ENCODE peak calls at places on chromosomes 5 and 9, in nine cellular contexts. U is naive thymus-derived CD8-positive, alpha-beta T cell; P is KBM-7; B is NCI-H1930; I is testis; R is NCI-H460; D is pancreas; N is astrocyte; M is activated CD8-positive, alpha-beta T cell treated with anti-CD3 and anti-CD28 coated beads, Interleukin-2, amount 10 ng/mL, durations not matched to agents 7 days and 5 days. Y is an unnamed sample.

GRCh38 chr5:178522361-178522760 is 67.8 kb downstream of the COL23A1 start:
- DNase-seq in U (no peak), P (no peak), B (no peak), I (no peak), R (no peak), D (no peak), N (no peak), M (no peak), Y (no peak)

GRCh38 chr9:27377147-27377807 is 80.3 kb upstream of the EQTN start:
- DNase-seq in U (no peak), P (no peak), B (no peak), I (no peak), R (no peak), D (no peak), N (no peak), M (no peak), Y (no peak)

GRCh38 chr5:36928947-36929346 is 52.4 kb downstream of the NIPBL start:
- DNase-seq in U (no peak), P (no peak), B (no peak), I (no peak), R (no peak), D (no peak), N (peak; percentile 80), M (no peak), Y (no peak)

GRCh38 chr9:135008416-135008815 is 79.1 kb upstream of the OLFM1 start:
- DNase-seq in U (no peak), P (no peak), B (no peak), I (no peak), R (no peak), D (no peak), N (no peak), M (no peak), Y (no peak)

GRCh38 chr5:135458921-135459331 is 6.8 kb upstream of the TIFAB start:
- DNase-seq in U (no peak), P (no peak), B (no peak), I (peak; percentile 91), R (peak; percentile 7), D (no peak), N (peak; percentile 37), M (no peak), Y (no peak)

GRCh38 chr9:80492221-80492620 is 920.5 kb downstream of the TLE4 start:
- DNase-seq in U (no peak), P (no peak), B (no peak), I (no peak), R (peak; percentile 68), D (peak; percentile 42), N (peak; percentile 14), M (no peak), Y (no peak)

GRCh38 chr9:82682431-82682830 is 380.5 kb downstream of the RASEF start:
- DNase-seq in U (no peak), P (no peak), B (no peak), I (no peak), R (no peak), D (no peak), N (no peak), M (no peak), Y (no peak)

GRCh38 chr5:82405618-82406199 is 127.6 kb upstream of the RPS23 start:
- DNase-seq in U (no peak), P (no peak), B (no peak), I (no peak), R (no peak), D (no peak), N (peak; percentile 100), M (no peak), Y (no peak)

GRCh38 chr5:171739246-171739645 is 46.4 kb upstream of the SMIM23 start:
- DNase-seq in U (no peak), P (no peak), B (no peak), I (no peak), R (no peak), D (no peak), N (no peak), M (no peak), Y (no peak)

GRCh38 chr9:76519027-76519835 is 60.2 kb downstream of the GCNT1 start:
- DNase-seq in U (no peak), P (no peak), B (no peak), I (no peak), R (no peak), D (no peak), N (peak; percentile 65), M (no peak), Y (no peak)

GRCh38 chr5:143600396-143601075 is 197.1 kb upstream of the NR3C1 start:
- DNase-seq in U (no peak), P (peak; percentile 18), B (no peak), I (no peak), R (no peak), D (no peak), N (no peak), M (no peak), Y (no peak)

GRCh38 chr5:123285122-123286011 is 137.8 kb downstream of the CEP120 start:
- DNase-seq in U (no peak), P (no peak), B (no peak), I (peak; percentile 39), R (no peak), D (no peak), N (peak; percentile 32), M (no peak), Y (no peak)

GRCh38 chr9:27089706-27090105 is 19.3 kb upstream of the TEK start:
- DNase-seq in U (no peak), P (no peak), B (no peak), I (no peak), R (no peak), D (no peak), N (no peak), M (no peak), Y (no peak)

GRCh38 chr9:88534456-88535225 is at the start of gene NXNL2:
- DNase-seq in U (no peak), P (peak; percentile 41), B (peak; percentile 36), I (peak; percentile 86), R (peak; percentile 74), D (peak; percentile 86), N (peak; percentile 73), M (peak; percentile 48), Y (no peak)

GRCh38 chr9:81771606-81772005 is 82.3 kb upstream of the TLE1 start:
- DNase-seq in U (no peak), P (no peak), B (no peak), I (no peak), R (no peak), D (no peak), N (peak; percentile 67), M (no peak), Y (no peak)

GRCh38 chr9:88458716-88459115 is 70.5 kb downstream of the SPIN1 start:
- DNase-seq in U (no peak), P (no peak), B (no peak), I (no peak), R (no peak), D (no peak), N (peak; percentile 95), M (no peak), Y (no peak)

GRCh38 chr9:108478431-108478837 is 377.4 kb downstream of the ACTL7B start:
- DNase-seq in U (no peak), P (no peak), B (no peak), I (no peak), R (peak; percentile 88), D (no peak), N (peak; percentile 98), M (no peak), Y (no peak)

GRCh38 chr5:59034498-59035186 is 451.8 kb downstream of the RAB3C start:
- DNase-seq in U (peak; percentile 55), P (peak; percentile 50), B (no peak), I (no peak), R (peak; percentile 62), D (no peak), N (peak; percentile 17), M (peak; percentile 52), Y (no peak)

GRCh38 chr5:170161069-170161468 is 55.4 kb downstream of the FOXI1 start:
- DNase-seq in U (no peak), P (no peak), B (no peak), I (no peak), R (no peak), D (no peak), N (no peak), M (no peak), Y (no peak)

GRCh38 chr9:109507421-109507838 is 9.3 kb upstream of the PTPN3 start:
- DNase-seq in U (no peak), P (no peak), B (no peak), I (no peak), R (peak; percentile 47), D (no peak), N (peak; percentile 54), M (no peak), Y (no peak)

GRCh38 chr9:126532489-126532888 is 81.2 kb upstream of the LMX1B start:
- DNase-seq in U (no peak), P (no peak), B (no peak), I (no peak), R (no peak), D (no peak), N (no peak), M (no peak), Y (no peak)

GRCh38 chr9:125484632-125485282 is 222.3 kb downstream of the MAPKAP1 start:
- DNase-seq in U (no peak), P (no peak), B (no peak), I (peak; percentile 27), R (no peak), D (no peak), N (peak; percentile 96), M (no peak), Y (no peak)

GRCh38 chr9:37953775-37954437 is 50.0 kb upstream of the SLC25A51 start:
- DNase-seq in U (no peak), P (no peak), B (no peak), I (no peak), R (peak; percentile 52), D (no peak), N (peak; percentile 99), M (no peak), Y (no peak)

GRCh38 chr9:80755586-80755985 is 933.8 kb downstream of the TLE1 start:
- DNase-seq in U (no peak), P (no peak), B (no peak), I (no peak), R (no peak), D (no peak), N (no peak), M (no peak), Y (no peak)

GRCh38 chr9:77534376-77535057 is 113.6 kb downstream of the GNA14 start:
- DNase-seq in U (no peak), P (no peak), B (no peak), I (peak; percentile 62), R (no peak), D (no peak), N (no peak), M (no peak), Y (peak; percentile 1)

GRCh38 chr5:17805426-17805825 is 171.2 kb downstream of the TAF11L14 start:
- DNase-seq in U (no peak), P (no peak), B (no peak), I (no peak), R (no peak), D (no peak), N (no peak), M (no peak), Y (no peak)